ENCODE peak calls at places on chromosome 19, in four cellular contexts. K is psoas muscle; T is activated CD4-positive, alpha-beta T cell treated with anti-CD3 and anti-CD28 coated beads, Interleukin-2, amount 50 U/mL, for 1 hour; S is COR-L47. B is an unnamed sample.

GRCh38 chr19:45139286-45140143 is 21.3 kb downstream of the NKPD1 start:
- DNase-seq in S (no peak), K (no peak), T (no peak), B (no peak)

GRCh38 chr19:1862068-1862423 is 1.3 kb downstream of the KLF16 start:
- DNase-seq in T (no peak), K (no peak), S (no peak), B (no peak)

GRCh38 chr19:2720777-2721569 is at the start of gene DIRAS1:
- DNase-seq in K (peak), S (no peak), T (no peak), B (no peak)

GRCh38 chr19:2656533-2656932 is 46.0 kb downstream of the GNG7 start:
- DNase-seq in K (no peak), S (no peak), T (no peak), B (no peak)

GRCh38 chr19:16160943-16161560 is 12.3 kb downstream of the CIB3 start:
- DNase-seq in S (no peak), T (no peak), K (no peak), B (no peak)

GRCh38 chr19:34145741-34146202 is 26.5 kb upstream of the LSM14A start:
- DNase-seq in S (peak), T (peak), K (no peak), B (peak)

GRCh38 chr19:17156947-17157302 is 58.2 kb upstream of the USE1 start:
- DNase-seq in T (no peak), S (no peak), K (no peak), B (no peak)

GRCh38 chr19:46995492-46995891 is 24.1 kb upstream of the NPAS1 start:
- DNase-seq in S (no peak), K (no peak), T (no peak), B (no peak)

GRCh38 chr19:3518669-3519068 is 12.6 kb downstream of the FZR1 start:
- DNase-seq in K (no peak), S (no peak), T (no peak), B (no peak)

GRCh38 chr19:38666662-38667448 is 19.4 kb downstream of the ACTN4 start:
- DNase-seq in T (no peak), K (peak), S (no peak), B (no peak)

GRCh38 chr19:54030895-54031586 is 32.7 kb downstream of the VSTM1 start:
- DNase-seq in K (no peak), T (no peak), S (no peak), B (no peak)

GRCh38 chr19:1956868-1957492 is 16.0 kb downstream of the CSNK1G2 start:
- DNase-seq in S (no peak), K (peak), T (no peak), B (no peak)

GRCh38 chr19:3369337-3370213 is 3.2 kb downstream of the NFIC start:
- DNase-seq in T (no peak), K (peak), S (no peak), B (peak)

GRCh38 chr19:13557756-13558398 is 51.6 kb upstream of the CACNA1A start:
- DNase-seq in K (no peak), S (no peak), T (peak), B (no peak)

GRCh38 chr19:3945838-3946237 is 13.0 kb downstream of the NMRK2 start:
- DNase-seq in K (no peak), S (no peak), T (no peak), B (no peak)

GRCh38 chr19:47469719-47470118 is 2.0 kb downstream of the SLC8A2 start:
- DNase-seq in K (peak), T (no peak), S (no peak), B (no peak)

GRCh38 chr19:5037936-5038335 is 69.0 kb downstream of the KDM4B start:
- DNase-seq in S (peak), T (no peak), K (no peak), B (no peak)

GRCh38 chr19:7862413-7862951 is 11.7 kb downstream of the PRR36 start:
- DNase-seq in S (no peak), T (peak), K (peak), B (peak)

GRCh38 chr19:1434040-1434366 is 4.2 kb upstream of the RPS15 start:
- DNase-seq in T (no peak), S (no peak), K (no peak), B (no peak)

GRCh38 chr19:50378863-50379236 is 2.6 kb downstream of the NR1H2 start:
- DNase-seq in K (no peak), S (no peak), T (no peak), B (no peak)

GRCh38 chr19:38657633-38658222 is 10.3 kb downstream of the ACTN4 start:
- DNase-seq in S (no peak), T (no peak), K (no peak), B (no peak)

GRCh38 chr19:41430907-41431306 is 3.7 kb upstream of the B3GNT8 start:
- DNase-seq in S (no peak), T (no peak), K (no peak), B (no peak)

GRCh38 chr19:21611659-21612402 is 106.4 kb downstream of the ZNF429 start:
- DNase-seq in T (no peak), K (no peak), S (no peak), B (no peak)

GRCh38 chr19:53873451-53874383 is 6.0 kb downstream of the MYADM start:
- DNase-seq in S (no peak), K (peak), T (peak), B (no peak)

GRCh38 chr19:18972301-18972831 is 31.3 kb upstream of the HOMER3 start:
- DNase-seq in T (no peak), K (no peak), S (no peak), B (no peak)

GRCh38 chr19:41957161-41957837 is 1.8 kb downstream of the RABAC1 start:
- DNase-seq in K (no peak), T (no peak), S (no peak), B (no peak)

GRCh38 chr19:46115396-46116109 is 8.9 kb downstream of the IGFL3 start:
- DNase-seq in T (no peak), K (no peak), S (no peak), B (no peak)

GRCh38 chr19:55173717-55174409 is 6.2 kb downstream of the SYT5 start:
- DNase-seq in T (no peak), S (peak), K (no peak), B (no peak)

GRCh38 chr19:39196860-39197562 is at the start of gene NCCRP1:
- DNase-seq in T (no peak), K (no peak), S (no peak), B (no peak)

GRCh38 chr19:46639356-46640061 is 3.5 kb upstream of the GNG8 start:
- DNase-seq in T (no peak), K (no peak), S (no peak), B (no peak)

GRCh38 chr19:31416548-31416947 is 67.3 kb upstream of the TSHZ3 start:
- DNase-seq in T (no peak), S (no peak), K (no peak), B (no peak)

GRCh38 chr19:35851213-35852028 is 883 bp downstream of the NPHS1 start:
- DNase-seq in T (no peak), K (no peak), S (no peak), B (no peak)

GRCh38 chr19:34075661-34076091 is 96.6 kb upstream of the LSM14A start:
- DNase-seq in S (no peak), T (no peak), K (no peak), B (no peak)